ENCODE peak calls at places on chromosomes 7 and 10, in five cellular contexts. One of them, this sample, is unnamed.

GRCh38 chr10:58462863-58463507 is 49.7 kb upstream of the BICC1 start:
- DNase-seq in endothelial cell of umbilical vein: no peak
- DNase-seq in IMR-90: no peak
- DNase-seq in mesenchymal stem cell: no peak
- DNase-seq in colonic mucosa: no peak
- DNase-seq in this sample: no peak

GRCh38 chr7:66167773-66168367 is 37.3 kb upstream of the TPST1 start:
- DNase-seq in colonic mucosa: no peak
- DNase-seq in endothelial cell of umbilical vein: peak; percentile 60
- DNase-seq in mesenchymal stem cell: peak; percentile 91
- DNase-seq in IMR-90: peak; percentile 96
- DNase-seq in this sample: peak; percentile 87

GRCh38 chr10:114821293-114821914 is at the start of gene FHIP2A:
- DNase-seq in mesenchymal stem cell: peak; percentile 76
- DNase-seq in endothelial cell of umbilical vein: peak; percentile 74
- DNase-seq in colonic mucosa: peak; percentile 87
- DNase-seq in IMR-90: peak; percentile 66
- DNase-seq in this sample: peak; percentile 94

GRCh38 chr7:148921189-148921588 is 37.1 kb upstream of the EZH2 start:
- DNase-seq in endothelial cell of umbilical vein: no peak
- DNase-seq in colonic mucosa: no peak
- DNase-seq in IMR-90: no peak
- DNase-seq in mesenchymal stem cell: no peak
- DNase-seq in this sample: no peak

GRCh38 chr10:132243141-132243540 is 56.4 kb downstream of the DPYSL4 start:
- DNase-seq in IMR-90: no peak
- DNase-seq in endothelial cell of umbilical vein: no peak
- DNase-seq in mesenchymal stem cell: no peak
- DNase-seq in colonic mucosa: no peak
- DNase-seq in this sample: no peak

GRCh38 chr10:93180402-93181040 is 106.8 kb downstream of the CYP26A1 start:
- DNase-seq in IMR-90: peak; percentile 7
- DNase-seq in mesenchymal stem cell: no peak
- DNase-seq in endothelial cell of umbilical vein: no peak
- DNase-seq in colonic mucosa: peak; percentile 21
- DNase-seq in this sample: no peak

GRCh38 chr10:118409295-118409694 is 67.2 kb upstream of the FAM204A start:
- DNase-seq in colonic mucosa: no peak
- DNase-seq in endothelial cell of umbilical vein: no peak
- DNase-seq in mesenchymal stem cell: no peak
- DNase-seq in IMR-90: peak; percentile 1
- DNase-seq in this sample: no peak

GRCh38 chr7:22052650-22053336 is 107.1 kb upstream of the CDCA7L start:
- DNase-seq in endothelial cell of umbilical vein: no peak
- DNase-seq in mesenchymal stem cell: no peak
- DNase-seq in IMR-90: no peak
- DNase-seq in colonic mucosa: no peak
- DNase-seq in this sample: no peak

GRCh38 chr10:117663750-117664149 is 121.2 kb downstream of the EMX2 start:
- DNase-seq in IMR-90: peak; percentile 28
- DNase-seq in colonic mucosa: no peak
- DNase-seq in endothelial cell of umbilical vein: no peak
- DNase-seq in mesenchymal stem cell: peak; percentile 94
- DNase-seq in this sample: peak; percentile 7

GRCh38 chr7:28155964-28156363 is 24.6 kb downstream of the JAZF1 start:
- DNase-seq in mesenchymal stem cell: peak; percentile 46
- DNase-seq in colonic mucosa: no peak
- DNase-seq in endothelial cell of umbilical vein: no peak
- DNase-seq in IMR-90: peak; percentile 59
- DNase-seq in this sample: peak; percentile 79

GRCh38 chr10:62861507-62861906 is 45.3 kb upstream of the EGR2 start:
- DNase-seq in IMR-90: no peak
- DNase-seq in mesenchymal stem cell: no peak
- DNase-seq in endothelial cell of umbilical vein: no peak
- DNase-seq in colonic mucosa: no peak
- DNase-seq in this sample: no peak

GRCh38 chr7:15755061-15755460 is 68.6 kb upstream of the MEOX2 start:
- DNase-seq in colonic mucosa: no peak
- DNase-seq in endothelial cell of umbilical vein: no peak
- DNase-seq in mesenchymal stem cell: no peak
- DNase-seq in IMR-90: no peak
- DNase-seq in this sample: no peak

GRCh38 chr7:139680676-139681462 is 96.9 kb downstream of the HIPK2 start:
- DNase-seq in IMR-90: peak; percentile 99
- DNase-seq in mesenchymal stem cell: peak; percentile 100
- DNase-seq in endothelial cell of umbilical vein: peak; percentile 91
- DNase-seq in colonic mucosa: no peak
- DNase-seq in this sample: peak; percentile 96

GRCh38 chr7:99032928-99033327 is 111.0 kb downstream of the SMURF1 start:
- DNase-seq in mesenchymal stem cell: no peak
- DNase-seq in colonic mucosa: no peak
- DNase-seq in endothelial cell of umbilical vein: no peak
- DNase-seq in IMR-90: no peak
- DNase-seq in this sample: no peak

GRCh38 chr10:72367301-72367970 is 12.7 kb upstream of the DNAJB12 start:
- DNase-seq in endothelial cell of umbilical vein: no peak
- DNase-seq in IMR-90: peak; percentile 42
- DNase-seq in mesenchymal stem cell: peak; percentile 18
- DNase-seq in colonic mucosa: no peak
- DNase-seq in this sample: peak; percentile 19

GRCh38 chr10:62005281-62005680 is 103.8 kb downstream of the ARID5B start:
- DNase-seq in colonic mucosa: no peak
- DNase-seq in endothelial cell of umbilical vein: no peak
- DNase-seq in mesenchymal stem cell: peak; percentile 47
- DNase-seq in IMR-90: peak; percentile 49
- DNase-seq in this sample: peak; percentile 55

GRCh38 chr10:67841737-67842136 is 3.7 kb upstream of the DNAJC12 start:
- DNase-seq in mesenchymal stem cell: no peak
- DNase-seq in colonic mucosa: no peak
- DNase-seq in endothelial cell of umbilical vein: no peak
- DNase-seq in IMR-90: no peak
- DNase-seq in this sample: no peak

GRCh38 chr7:42071372-42072261 is 165.4 kb downstream of the GLI3 start:
- DNase-seq in endothelial cell of umbilical vein: no peak
- DNase-seq in IMR-90: peak; percentile 31
- DNase-seq in colonic mucosa: no peak
- DNase-seq in mesenchymal stem cell: peak; percentile 65
- DNase-seq in this sample: peak; percentile 42

DNA sequence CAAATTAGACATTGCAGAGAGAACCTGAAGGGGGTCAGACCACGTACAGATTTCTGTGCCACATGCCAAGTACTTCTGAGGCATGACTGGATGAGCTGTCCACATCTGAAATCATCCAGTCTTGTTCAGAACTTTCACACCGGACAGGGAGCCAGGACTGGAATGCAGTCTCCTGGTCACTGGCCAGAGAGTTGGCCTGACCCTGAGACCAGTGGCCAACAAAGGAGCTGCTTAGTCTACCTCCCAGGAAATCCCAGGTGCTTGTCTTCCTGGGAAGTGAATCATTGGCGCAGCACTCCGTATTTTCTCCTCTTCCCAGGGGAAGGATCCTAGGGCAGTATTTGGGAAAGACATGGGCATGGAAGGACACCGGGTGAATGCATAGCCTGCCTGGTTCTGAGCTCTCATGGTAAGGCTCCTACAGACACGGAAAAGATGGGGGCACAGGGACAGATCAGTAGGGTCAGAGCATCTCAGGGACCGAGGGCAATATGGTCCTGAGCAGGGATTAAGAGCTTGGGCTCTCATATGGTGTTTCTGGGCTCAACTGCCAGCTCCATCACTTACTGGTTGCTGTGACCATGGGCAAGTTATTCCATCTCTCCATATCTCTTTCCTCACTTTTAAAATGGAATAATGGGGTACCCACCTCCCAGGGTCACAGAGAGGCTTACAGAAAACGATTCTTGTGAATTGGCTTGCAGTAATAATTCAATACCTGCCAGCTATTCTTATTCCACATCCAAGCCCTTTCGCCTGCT is 1.3 kb upstream of the SCD start:
- DNase-seq in IMR-90: peak; percentile 74
- DNase-seq in mesenchymal stem cell: peak; percentile 79
- DNase-seq in endothelial cell of umbilical vein: no peak
- DNase-seq in colonic mucosa: no peak
- DNase-seq in this sample: peak; percentile 39
- H3K9ac ChIP-seq in IMR-90: peak overlapping the region; percentile 44
- H3K9ac ChIP-seq in mesenchymal stem cell: peak overlapping the region; percentile 88
- H3K9ac ChIP-seq in endothelial cell of umbilical vein: peak overlapping the region; percentile 16
- H3K9ac ChIP-seq in colonic mucosa: peak overlapping the region; percentile 69
- H3K9ac ChIP-seq in this sample: peak overlapping the region; percentile 87

GRCh38 chr7:101996131-101996691 is 178.8 kb downstream of the CUX1 start:
- DNase-seq in endothelial cell of umbilical vein: no peak
- DNase-seq in IMR-90: no peak
- DNase-seq in mesenchymal stem cell: no peak
- DNase-seq in colonic mucosa: no peak
- DNase-seq in this sample: no peak

GRCh38 chr7:101998029-101998903 is 180.8 kb downstream of the CUX1 start:
- DNase-seq in mesenchymal stem cell: no peak
- DNase-seq in endothelial cell of umbilical vein: no peak
- DNase-seq in IMR-90: no peak
- DNase-seq in colonic mucosa: no peak
- DNase-seq in this sample: no peak

GRCh38 chr7:101993311-101993710 is 175.9 kb downstream of the CUX1 start:
- DNase-seq in IMR-90: no peak
- DNase-seq in endothelial cell of umbilical vein: no peak
- DNase-seq in mesenchymal stem cell: no peak
- DNase-seq in colonic mucosa: no peak
- DNase-seq in this sample: no peak

GRCh38 chr7:101996876-101997275 is 179.4 kb downstream of the CUX1 start:
- DNase-seq in IMR-90: no peak
- DNase-seq in mesenchymal stem cell: no peak
- DNase-seq in endothelial cell of umbilical vein: no peak
- DNase-seq in colonic mucosa: no peak
- DNase-seq in this sample: no peak

DNA sequence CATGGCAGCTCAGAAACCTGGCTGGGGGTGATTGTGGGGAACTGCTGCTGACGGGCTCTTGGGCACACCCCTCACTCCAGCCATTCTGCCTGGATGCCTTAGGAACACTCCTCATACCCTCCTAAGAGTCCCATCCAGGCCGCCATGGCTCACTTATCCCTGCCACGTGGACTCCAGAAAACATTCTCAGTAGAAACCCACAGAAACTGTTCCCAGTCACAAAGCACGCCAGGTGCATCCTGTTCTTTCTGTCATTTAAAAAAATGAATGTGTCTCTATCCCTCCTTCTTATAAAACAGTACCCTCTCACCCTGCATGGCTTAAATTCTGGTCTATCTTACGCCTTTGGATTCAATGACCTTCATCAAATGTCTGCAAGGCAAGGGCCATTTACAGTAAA is 177.7 kb downstream of the CUX1 start:
- DNase-seq in endothelial cell of umbilical vein: peak; percentile 5
- DNase-seq in mesenchymal stem cell: no peak
- DNase-seq in colonic mucosa: no peak
- DNase-seq in IMR-90: no peak
- DNase-seq in this sample: no peak
- H3K4me1 ChIP-seq in endothelial cell of umbilical vein: no peaks in the 10 kb centered on the region
- H3K4me1 ChIP-seq in mesenchymal stem cell: peaks cover 9% of the 10 kb centered on the region
- H3K4me1 ChIP-seq in colonic mucosa: no peaks in the 10 kb centered on the region
- H3K4me1 ChIP-seq in IMR-90: no peaks in the 10 kb centered on the region
- H3K4me1 ChIP-seq in this sample: no peaks in the 10 kb centered on the region

DNA sequence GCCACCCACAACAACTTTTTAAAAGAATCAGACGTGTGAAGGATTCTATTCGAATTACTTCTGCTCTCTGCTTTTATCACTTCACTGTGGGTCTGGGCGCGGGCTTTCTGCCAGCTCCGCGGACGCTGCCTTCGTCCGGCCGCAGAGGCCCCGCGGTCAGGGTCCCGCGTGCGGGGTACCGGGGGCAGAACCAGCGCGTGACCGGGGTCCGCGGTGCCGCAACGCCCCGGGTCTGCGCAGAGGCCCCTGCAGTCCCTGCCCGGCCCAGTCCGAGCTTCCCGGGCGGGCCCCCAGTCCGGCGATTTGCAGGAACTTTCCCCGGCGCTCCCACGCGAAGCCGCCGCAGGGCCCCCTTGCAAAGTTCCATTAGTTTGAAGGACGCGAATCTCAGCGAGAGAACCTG is 461 bp upstream of the HTRA1 start:
- DNase-seq in colonic mucosa: no peak
- DNase-seq in mesenchymal stem cell: no peak
- DNase-seq in IMR-90: no peak
- DNase-seq in endothelial cell of umbilical vein: peak; percentile 34
- DNase-seq in this sample: peak; percentile 22
- H3K4me3 ChIP-seq in colonic mucosa: peak overlapping the region; percentile 44
- H3K4me3 ChIP-seq in mesenchymal stem cell: peak overlapping the region; percentile 78
- H3K4me3 ChIP-seq in IMR-90: peak overlapping the region; percentile 52
- H3K4me3 ChIP-seq in endothelial cell of umbilical vein: peak overlapping the region; percentile 71
- H3K4me3 ChIP-seq in this sample: peak overlapping the region; percentile 80

GRCh38 chr7:133741703-133742102 is 385.4 kb upstream of the LRGUK start:
- DNase-seq in mesenchymal stem cell: no peak
- DNase-seq in colonic mucosa: no peak
- DNase-seq in endothelial cell of umbilical vein: no peak
- DNase-seq in IMR-90: no peak
- DNase-seq in this sample: no peak

GRCh38 chr7:133739817-133740216 is 387.3 kb upstream of the LRGUK start:
- DNase-seq in colonic mucosa: no peak
- DNase-seq in endothelial cell of umbilical vein: no peak
- DNase-seq in mesenchymal stem cell: no peak
- DNase-seq in IMR-90: no peak
- DNase-seq in this sample: no peak

GRCh38 chr7:133744451-133744850 is 382.7 kb upstream of the LRGUK start:
- DNase-seq in colonic mucosa: no peak
- DNase-seq in mesenchymal stem cell: no peak
- DNase-seq in IMR-90: no peak
- DNase-seq in endothelial cell of umbilical vein: no peak
- DNase-seq in this sample: no peak

GRCh38 chr7:133742709-133743538 is 384.2 kb upstream of the LRGUK start:
- DNase-seq in endothelial cell of umbilical vein: peak; percentile 48
- DNase-seq in mesenchymal stem cell: peak; percentile 27
- DNase-seq in IMR-90: peak; percentile 36
- DNase-seq in colonic mucosa: no peak
- DNase-seq in this sample: peak; percentile 64

GRCh38 chr7:133741078-133741477 is 386.1 kb upstream of the LRGUK start:
- DNase-seq in IMR-90: no peak
- DNase-seq in mesenchymal stem cell: no peak
- DNase-seq in endothelial cell of umbilical vein: no peak
- DNase-seq in colonic mucosa: no peak
- DNase-seq in this sample: no peak
- H3K9ac ChIP-seq in IMR-90: no peak overlapping the region
- H3K9ac ChIP-seq in mesenchymal stem cell: no peak overlapping the region
- H3K9ac ChIP-seq in endothelial cell of umbilical vein: no peak overlapping the region
- H3K9ac ChIP-seq in colonic mucosa: no peak overlapping the region
- H3K9ac ChIP-seq in this sample: no peak overlapping the region